ENCODE peak calls at places on chromosomes 3 and 15, in four cellular contexts. K, J, C and B are unnamed samples.

GRCh38 chr15:57861805-57862586 is 155.5 kb downstream of the POLR2M start:
- DNase-seq in J (no peak), K (no peak), C (peak), B (peak)

GRCh38 chr3:50299929-50300680 is 900 bp upstream of the HYAL3 start:
- DNase-seq in K (no peak), J (no peak), C (peak), B (no peak)

GRCh38 chr3:150775001-150775599 is 12.1 kb upstream of the SIAH2 start:
- DNase-seq in J (no peak), C (peak), K (no peak), B (no peak)

GRCh38 chr15:37203050-37203449 is 102.7 kb upstream of the MEIS2 start:
- DNase-seq in J (no peak), C (no peak), K (no peak), B (no peak)

GRCh38 chr3:131109156-131109555 is 82.5 kb downstream of the NEK11 start:
- DNase-seq in C (peak), J (no peak), K (no peak), B (no peak)

GRCh38 chr3:24258260-24258659 is 236.4 kb downstream of the THRB start:
- DNase-seq in J (no peak), C (no peak), K (no peak), B (no peak)

GRCh38 chr15:56052389-56053045 is 59.1 kb upstream of the NEDD4 start:
- DNase-seq in K (no peak), J (no peak), C (peak), B (no peak)

GRCh38 chr15:92719024-92719423 is 63.4 kb upstream of the FAM174B start:
- DNase-seq in J (no peak), C (no peak), K (no peak), B (no peak)

GRCh38 chr3:194682651-194683310 is 2.9 kb upstream of the FAM43A start:
- DNase-seq in J (peak), K (peak), C (peak), B (peak)

GRCh38 chr3:150970665-150971327 is 1.7 kb downstream of the CLRN1 start:
- DNase-seq in C (peak), J (no peak), K (no peak), B (peak)

GRCh38 chr15:81002004-81002253 is 1.2 kb downstream of the TLNRD1 start:
- DNase-seq in C (no peak), K (no peak), J (no peak), B (no peak)

GRCh38 chr3:44013967-44014366 is 227.7 kb upstream of the TOPAZ1 start:
- DNase-seq in K (no peak), C (no peak), J (no peak), B (no peak)

GRCh38 chr3:107416886-107417285 is 39.6 kb downstream of the CCDC54 start:
- DNase-seq in K (no peak), J (no peak), C (peak), B (no peak)

GRCh38 chr3:85721409-85722145 is 762.8 kb downstream of the CADM2 start:
- DNase-seq in J (no peak), C (no peak), K (no peak), B (no peak)

GRCh38 chr3:56915969-56916586 is 114.3 kb upstream of the ARHGEF3 start:
- DNase-seq in C (no peak), J (peak), K (peak), B (no peak)

GRCh38 chr3:101518421-101518871 is 5.4 kb upstream of the SENP7 start:
- DNase-seq in C (peak), K (no peak), J (no peak), B (no peak)

GRCh38 chr3:27900316-27900715 is 178.2 kb upstream of the EOMES start:
- DNase-seq in C (no peak), J (no peak), K (no peak), B (no peak)

GRCh38 chr3:184117649-184118048 is 17.5 kb upstream of the EIF2B5 start:
- DNase-seq in K (no peak), J (no peak), C (no peak), B (no peak)
- TF ChIP-seq CTCF in K (no peak), J (no peak), C (no peak), B (no peak)

GRCh38 chr3:185934726-185935464 is 2.9 kb downstream of the TRA2B start:
- DNase-seq in K (no peak), C (peak), J (no peak), B (no peak)

GRCh38 chr3:185936814-185937688 is 763 bp downstream of the TRA2B start:
- DNase-seq in C (peak), J (peak), K (peak), B (peak)

GRCh38 chr3:185939721-185940120 is 1.9 kb upstream of the TRA2B start:
- DNase-seq in C (peak), J (no peak), K (no peak), B (no peak)

GRCh38 chr3:185935465-185936263 is 2.1 kb downstream of the TRA2B start:
- DNase-seq in J (no peak), C (peak), K (no peak), B (no peak)

DNA sequence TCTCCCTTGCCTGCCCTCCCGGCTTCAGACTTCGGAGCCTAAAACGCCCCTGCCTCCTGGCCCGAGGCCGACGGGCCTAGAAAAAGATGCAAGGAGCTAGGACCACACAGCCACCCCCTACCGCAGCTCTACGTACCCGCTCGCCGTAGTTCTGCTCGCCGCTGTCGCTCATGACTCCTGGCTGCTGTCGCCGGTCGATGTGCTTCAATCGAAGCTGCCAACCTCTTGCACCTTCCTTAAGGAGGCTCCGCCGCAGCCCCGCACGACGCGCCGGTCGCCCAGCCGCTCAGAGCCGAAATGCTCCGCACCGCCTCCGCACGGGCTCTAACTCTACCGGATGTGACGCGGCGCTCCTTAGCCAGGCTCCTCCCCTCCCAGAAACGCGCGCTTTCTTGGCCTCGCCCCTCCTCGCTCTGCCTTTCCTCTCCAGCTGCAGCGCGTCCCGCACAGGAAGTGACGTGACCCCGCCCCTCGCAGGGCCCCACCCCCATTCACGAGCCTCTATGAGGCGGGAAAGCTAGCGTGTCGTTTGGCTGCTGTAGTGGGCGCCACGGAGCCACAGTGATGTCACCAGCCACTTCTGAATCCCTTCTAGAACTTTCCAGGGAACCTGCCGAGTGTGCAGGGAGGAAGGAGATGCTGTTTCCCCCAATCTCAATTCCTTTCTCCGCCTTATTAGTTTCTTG is at the start of gene TRA2B:
- DNase-seq in K (peak), C (peak), J (peak), B (peak)
- TF ChIP-seq CTCF in K (no peak), C (no peak), J (no peak), B (no peak)

DNA sequence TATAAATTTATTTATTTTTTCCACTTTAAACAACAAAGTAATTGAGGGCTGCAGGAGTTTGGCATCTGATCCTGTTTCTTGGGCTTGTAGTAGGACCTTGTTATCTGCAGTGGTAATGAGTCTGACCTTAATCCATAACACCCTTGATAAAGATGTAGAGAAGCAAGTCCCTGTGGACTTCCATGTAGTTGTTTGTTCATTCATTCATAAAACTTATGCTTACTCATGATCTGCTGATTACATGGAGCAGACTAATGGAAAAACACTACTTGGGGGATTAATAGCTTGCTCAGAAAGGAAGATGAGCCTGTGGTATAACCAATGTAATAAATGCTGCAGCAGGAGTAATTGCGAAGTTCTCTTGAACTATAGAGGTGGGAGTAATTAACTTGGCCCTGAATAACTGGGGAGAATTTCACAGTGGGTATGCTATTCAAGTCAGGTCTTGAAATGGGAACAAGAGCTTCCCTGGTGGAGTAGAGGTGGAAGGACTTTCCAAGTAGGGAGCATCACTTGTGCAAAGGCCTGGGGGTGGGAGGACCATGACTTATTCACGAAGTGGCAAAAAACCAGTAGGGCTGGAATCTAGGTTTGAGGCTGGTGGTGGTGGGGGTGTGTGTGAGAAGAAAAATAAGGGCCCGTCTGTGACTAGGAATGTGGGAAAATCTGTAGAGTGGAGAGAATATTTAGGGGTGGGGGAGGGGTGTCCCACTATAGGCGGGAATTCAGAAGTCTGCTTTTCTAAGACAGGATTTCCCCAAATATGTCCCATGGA is 271.7 kb upstream of the TBL1XR1 start:
- DNase-seq in C (peak), K (no peak), J (no peak), B (no peak)
- TF ChIP-seq CTCF in C (no peak), K (no peak), J (no peak), B (no peak)

DNA sequence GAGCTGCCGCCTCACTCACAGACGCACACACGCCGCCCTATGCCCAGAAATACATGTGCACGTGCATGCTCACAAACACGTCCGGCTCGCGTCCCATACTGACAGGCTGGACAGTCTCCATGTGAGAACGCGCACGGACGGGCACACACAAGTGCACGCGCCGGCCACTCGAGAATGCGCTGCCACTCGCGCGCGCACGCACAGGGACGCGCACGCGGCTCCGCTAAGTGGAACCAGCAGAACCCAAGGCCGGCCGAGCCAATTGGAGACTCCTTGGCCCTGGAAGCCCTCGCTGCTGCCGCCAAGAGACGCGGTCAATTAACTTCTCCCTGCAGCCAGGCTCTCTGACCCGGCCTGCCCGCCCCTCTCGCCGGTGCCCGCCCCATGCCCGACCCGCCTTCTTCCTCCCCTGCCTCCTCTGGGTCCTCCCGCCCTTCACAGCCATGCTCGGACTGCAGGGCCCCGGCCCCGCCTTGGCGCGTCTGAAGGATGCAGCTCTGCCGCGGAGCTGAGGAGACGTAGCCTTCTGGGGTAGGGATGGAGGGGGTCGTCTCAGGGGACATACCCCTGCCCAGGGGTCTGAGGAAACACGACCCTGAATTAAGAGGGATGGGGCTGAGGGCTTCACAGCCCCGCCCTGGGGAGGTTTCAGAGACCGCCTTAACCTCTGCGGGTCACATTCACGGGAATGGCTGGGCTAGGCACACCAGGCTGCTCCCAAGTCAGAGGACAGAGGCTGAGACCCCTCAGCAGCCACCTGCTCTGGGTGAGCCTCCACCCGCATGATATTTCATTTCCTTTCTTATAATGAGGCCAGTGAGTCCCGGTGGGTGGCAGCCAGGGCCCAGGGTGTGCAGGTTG is 15.0 kb downstream of the PTH1R start:
- DNase-seq in C (peak), K (peak), J (peak), B (no peak)
- TF ChIP-seq CTCF in C (no peak), K (no peak), J (no peak), B (no peak)

DNA sequence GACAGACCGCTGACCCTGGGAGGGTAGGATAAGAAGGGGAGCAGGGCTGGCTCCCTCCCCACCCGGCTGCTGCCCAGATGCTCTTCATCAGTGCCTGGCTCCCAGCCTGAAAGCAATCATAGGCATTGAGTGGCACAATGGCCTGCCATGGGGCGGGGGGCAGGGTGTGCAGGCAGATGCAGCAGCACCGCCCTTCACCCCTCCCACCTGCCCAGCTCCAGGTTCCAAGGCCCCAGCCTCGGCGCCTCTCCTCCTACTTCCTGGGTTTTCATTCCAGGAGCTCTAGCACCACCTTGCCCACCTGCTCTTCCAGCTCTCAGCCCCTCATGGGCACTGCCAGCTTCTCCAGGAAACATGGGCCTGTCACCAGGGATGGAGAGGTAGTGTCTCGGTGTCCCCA is 101.7 kb downstream of the MEGF11 start:
- DNase-seq in J (no peak), K (peak), C (no peak), B (no peak)
- TF ChIP-seq CTCF in J (no peak), K (no peak), C (no peak), B (no peak)

GRCh38 chr3:158711886-158712285 is 20.4 kb downstream of the RARRES1 start:
- DNase-seq in C (peak), K (no peak), J (no peak), B (peak)

GRCh38 chr3:158710601-158711000 is 21.7 kb downstream of the RARRES1 start:
- DNase-seq in J (no peak), C (no peak), K (no peak), B (no peak)

GRCh38 chr3:158712443-158712842 is 19.8 kb downstream of the RARRES1 start:
- DNase-seq in K (no peak), C (no peak), J (no peak), B (no peak)

GRCh38 chr3:158713094-158713499 is 19.2 kb downstream of the RARRES1 start:
- DNase-seq in C (peak), K (no peak), J (no peak), B (no peak)

GRCh38 chr3:158709666-158710083 is 22.6 kb downstream of the RARRES1 start:
- DNase-seq in C (peak), K (no peak), J (no peak), B (peak)
- TF ChIP-seq CTCF in C (no peak), K (no peak), J (no peak), B (no peak)

GRCh38 chr15:28169361-28169760 is 70.2 kb upstream of the OCA2 start:
- DNase-seq in K (no peak), J (no peak), C (no peak), B (no peak)
- TF ChIP-seq CTCF in K (no peak), J (no peak), C (no peak), B (no peak)